ENCODE peak calls at places on chromosomes 1 and 21, in four cellular contexts. A is AG04450, M is upper lobe of left lung, R is HuH-7.5. G is an unnamed sample.

GRCh38 chr1:112934562-112934952 is 21.4 kb downstream of the SLC16A1 start:
- DNase-seq in M (no peak), A (no peak), R (no peak), G (no peak)

GRCh38 chr1:116878804-116879477 is 30.8 kb upstream of the PTGFRN start:
- DNase-seq in M (no peak), A (no peak), R (no peak), G (no peak)

GRCh38 chr1:39988618-39989343 is 33.8 kb downstream of the MFSD2A start:
- DNase-seq in A (peak; percentile 6), R (no peak), M (no peak), G (no peak)

GRCh38 chr1:95770596-95770995 is 536.6 kb downstream of the RWDD3 start:
- DNase-seq in R (no peak), M (no peak), A (no peak), G (no peak)

GRCh38 chr1:221040716-221041275 is 161.6 kb downstream of the HLX start:
- DNase-seq in M (no peak), R (no peak), A (no peak), G (no peak)

GRCh38 chr1:33096358-33097005 is 15.5 kb downstream of the AZIN2 start:
- DNase-seq in A (peak; percentile 39), R (no peak), M (no peak), G (no peak)

GRCh38 chr1:187044393-187044792 is 215.6 kb downstream of the PLA2G4A start:
- DNase-seq in M (no peak), A (no peak), R (no peak), G (no peak)

GRCh38 chr1:40382110-40382464 is 8.6 kb downstream of the SMAP2 start:
- DNase-seq in R (no peak), M (no peak), A (no peak), G (no peak)

GRCh38 chr1:12776801-12777557 is 3.4 kb downstream of the PRAMEF12 start:
- DNase-seq in A (no peak), M (no peak), R (no peak), G (no peak)

GRCh38 chr1:53771648-53772047 is 32.7 kb upstream of the GLIS1 start:
- DNase-seq in M (no peak), A (peak; percentile 65), R (no peak), G (no peak)

GRCh38 chr1:24501371-24502167 is 1.1 kb upstream of the RCAN3 start:
- DNase-seq in R (peak; percentile 31), M (no peak), A (no peak), G (no peak)

GRCh38 chr1:178940022-178940765 is 69.3 kb upstream of the ANGPTL1 start:
- DNase-seq in M (no peak), R (no peak), A (peak; percentile 46), G (no peak)

GRCh38 chr1:79353224-79353623 is 346.7 kb upstream of the ADGRL4 start:
- DNase-seq in R (no peak), A (peak; percentile 11), M (no peak), G (no peak)

GRCh38 chr1:14672030-14672429 is 73.5 kb downstream of the KAZN start:
- DNase-seq in R (no peak), A (no peak), M (no peak), G (no peak)

GRCh38 chr1:156592158-156592909 is 758 bp downstream of the NAXE start:
- DNase-seq in R (no peak), A (no peak), M (no peak), G (no peak)

GRCh38 chr1:50420283-50420682 is 3.0 kb downstream of the DMRTA2 start:
- DNase-seq in R (no peak), M (no peak), A (no peak), G (no peak)

GRCh38 chr21:44871576-44872265 is 1.8 kb downstream of the PTTG1IP start:
- DNase-seq in M (no peak), R (peak; percentile 64), A (no peak), G (no peak)

GRCh38 chr1:60133848-60134247 is 60.3 kb upstream of the C1orf87 start:
- DNase-seq in M (no peak), A (peak; percentile 8), R (no peak), G (no peak)

GRCh38 chr1:159828916-159829634 is 2.4 kb downstream of the SLAMF8 start:
- DNase-seq in R (peak; percentile 49), M (no peak), A (no peak), G (peak; percentile 40)

GRCh38 chr21:40053007-40053406 is 185.8 kb downstream of the PCP4 start:
- DNase-seq in R (no peak), A (no peak), M (peak; percentile 61), G (no peak)

GRCh38 chr1:50105430-50105829 is 3.3 kb upstream of the ELAVL4 start:
- DNase-seq in R (no peak), M (no peak), A (no peak), G (no peak)

GRCh38 chr1:84689514-84690396 is 506 bp downstream of the SSX2IP start:
- DNase-seq in M (no peak), R (peak; percentile 15), A (no peak), G (no peak)

GRCh38 chr1:31439276-31439675 is 26.3 kb downstream of the SERINC2 start:
- DNase-seq in A (no peak), M (no peak), R (no peak), G (no peak)

GRCh38 chr1:207654320-207654719 is 9.4 kb downstream of the CR1L start:
- DNase-seq in M (no peak), A (no peak), R (no peak), G (no peak)

GRCh38 chr1:110205156-110205555 is 5.0 kb upstream of the KCNC4 start:
- DNase-seq in M (no peak), A (no peak), R (no peak), G (no peak)

GRCh38 chr1:23745515-23745914 is 2.2 kb downstream of the ELOA start:
- DNase-seq in M (no peak), A (no peak), R (peak; percentile 67), G (peak; percentile 33)

GRCh38 chr21:38721055-38721454 is 84.7 kb upstream of the ETS2 start:
- DNase-seq in M (no peak), R (no peak), A (no peak), G (no peak)

GRCh38 chr1:246147471-246148461 is 359.3 kb downstream of the SMYD3 start:
- DNase-seq in M (peak; percentile 69), A (no peak), R (no peak), G (no peak)

GRCh38 chr1:34602907-34603306 is 151.9 kb upstream of the GJB5 start:
- DNase-seq in R (no peak), M (no peak), A (no peak), G (no peak)

GRCh38 chr1:56434659-56435202 is 144.6 kb downstream of the PLPP3 start:
- DNase-seq in R (no peak), A (no peak), M (no peak), G (no peak)